ENCODE peak calls at places on chromosomes 7 and 10, in six cellular contexts. V is MM.1S, R is PC-9, Y is PC-3, J is GM23248, I is SK-N-SH. U is an unnamed sample.

GRCh38 chr7:45224832-45225231 is 67.2 kb downstream of the RAMP3 start:
- DNase-seq in V (no peak), R (no peak), Y (no peak), J (peak; percentile 15), I (no peak), U (peak; percentile 61)

GRCh38 chr7:130732980-130733865 is 784 bp downstream of the KLF14 start:
- DNase-seq in V (peak; percentile 53), R (peak; percentile 10), Y (no peak), J (peak; percentile 41), I (peak; percentile 84), U (peak; percentile 68)

GRCh38 chr10:70364772-70365091 is 17.7 kb downstream of the LRRC20 start:
- DNase-seq in V (no peak), R (no peak), Y (no peak), J (no peak), I (no peak), U (no peak)

GRCh38 chr10:59997807-59998525 is 91.6 kb upstream of the CCDC6 start:
- DNase-seq in V (no peak), R (no peak), Y (no peak), J (no peak), I (no peak), U (no peak)

GRCh38 chr7:128858380-128859231 is 4.0 kb upstream of the ATP6V1F start:
- DNase-seq in V (no peak), R (no peak), Y (no peak), J (peak; percentile 38), I (no peak), U (no peak)

GRCh38 chr7:87875151-87876039 is 765 bp downstream of the SLC25A40 start:
- DNase-seq in V (peak; percentile 24), R (no peak), Y (peak; percentile 9), J (peak; percentile 32), I (peak; percentile 86), U (peak; percentile 59)

GRCh38 chr7:96040250-96040772 is 268.0 kb downstream of the DYNC1I1 start:
- DNase-seq in V (no peak), R (no peak), Y (no peak), J (no peak), I (peak; percentile 10), U (no peak)

GRCh38 chr10:113891476-113891875 is 37.0 kb downstream of the NHLRC2 start:
- DNase-seq in V (no peak), R (no peak), Y (no peak), J (no peak), I (no peak), U (peak; percentile 3)

GRCh38 chr7:114988755-114989154 is 66.9 kb downstream of the MDFIC start:
- DNase-seq in V (no peak), R (peak; percentile 61), Y (peak; percentile 76), J (peak; percentile 71), I (no peak), U (no peak)

GRCh38 chr7:129768614-129769399 is 157.3 kb downstream of the NRF1 start:
- DNase-seq in V (no peak), R (no peak), Y (no peak), J (no peak), I (no peak), U (no peak)

GRCh38 chr7:11786186-11786585 is 45.8 kb downstream of the THSD7A start:
- DNase-seq in V (no peak), R (peak; percentile 69), Y (peak; percentile 94), J (no peak), I (no peak), U (peak; percentile 54)

GRCh38 chr7:151132461-151133205 is 34.9 kb downstream of the GBX1 start:
- DNase-seq in V (no peak), R (no peak), Y (no peak), J (no peak), I (no peak), U (no peak)

GRCh38 chr7:31122649-31123058 is 70.5 kb downstream of the ADCYAP1R1 start:
- DNase-seq in V (peak; percentile 45), R (peak; percentile 61), Y (peak; percentile 88), J (peak; percentile 91), I (peak; percentile 74), U (peak; percentile 90)

GRCh38 chr10:63665765-63666164 is 144.6 kb downstream of the REEP3 start:
- DNase-seq in V (no peak), R (no peak), Y (no peak), J (no peak), I (no peak), U (no peak)

GRCh38 chr10:94361161-94361794 is 1.5 kb downstream of the NOC3L start:
- DNase-seq in V (peak; percentile 38), R (no peak), Y (peak; percentile 53), J (peak; percentile 49), I (peak; percentile 9), U (no peak)

GRCh38 chr10:785539-786214 is 96.2 kb upstream of the DIP2C start:
- DNase-seq in V (no peak), R (no peak), Y (no peak), J (no peak), I (peak; percentile 32), U (no peak)

GRCh38 chr7:9204571-9204970 is 771.2 kb downstream of the NXPH1 start:
- DNase-seq in V (no peak), R (no peak), Y (no peak), J (no peak), I (no peak), U (no peak)

GRCh38 chr7:46004965-46005364 is 83.9 kb upstream of the IGFBP3 start:
- DNase-seq in V (peak; percentile 41), R (no peak), Y (no peak), J (no peak), I (no peak), U (no peak)

GRCh38 chr7:151114151-151115090 is 28.1 kb downstream of the AGAP3 start:
- DNase-seq in V (no peak), R (peak; percentile 51), Y (peak; percentile 43), J (peak; percentile 63), I (peak; percentile 75), U (peak; percentile 84)

GRCh38 chr10:50395279-50395678 is 144.0 kb upstream of the ASAH2 start:
- DNase-seq in V (no peak), R (no peak), Y (peak; percentile 99), J (peak; percentile 86), I (no peak), U (no peak)

GRCh38 chr10:29798876-29799690 is 164.3 kb upstream of the SVIL start:
- DNase-seq in V (no peak), R (no peak), Y (no peak), J (peak; percentile 45), I (no peak), U (no peak)

GRCh38 chr10:28906440-28906839 is 229.1 kb downstream of the BAMBI start:
- DNase-seq in V (no peak), R (no peak), Y (peak; percentile 26), J (no peak), I (no peak), U (no peak)

GRCh38 chr7:113801751-113802150 is 117.1 kb downstream of the PPP1R3A start:
- DNase-seq in V (no peak), R (no peak), Y (no peak), J (no peak), I (no peak), U (no peak)

GRCh38 chr7:113799896-113800295 is 118.9 kb downstream of the PPP1R3A start:
- DNase-seq in V (no peak), R (no peak), Y (no peak), J (no peak), I (no peak), U (no peak)

GRCh38 chr7:113806633-113807327 is 112.0 kb downstream of the PPP1R3A start:
- DNase-seq in V (no peak), R (no peak), Y (no peak), J (no peak), I (no peak), U (no peak)

GRCh38 chr7:113805976-113806375 is 112.8 kb downstream of the PPP1R3A start:
- DNase-seq in V (no peak), R (no peak), Y (no peak), J (no peak), I (no peak), U (no peak)

GRCh38 chr7:113804475-113805130 is 114.2 kb downstream of the PPP1R3A start:
- DNase-seq in V (no peak), R (no peak), Y (no peak), J (peak; percentile 22), I (no peak), U (no peak)
- H3K4me1 ChIP-seq in V (no peaks in the 10 kb centered on the region), R (no peaks in the 10 kb centered on the region), Y (no peaks in the 10 kb centered on the region), J (no peaks in the 10 kb centered on the region), I (peaks cover 10% of the 10 kb centered on the region), U (no peaks in the 10 kb centered on the region)

DNA sequence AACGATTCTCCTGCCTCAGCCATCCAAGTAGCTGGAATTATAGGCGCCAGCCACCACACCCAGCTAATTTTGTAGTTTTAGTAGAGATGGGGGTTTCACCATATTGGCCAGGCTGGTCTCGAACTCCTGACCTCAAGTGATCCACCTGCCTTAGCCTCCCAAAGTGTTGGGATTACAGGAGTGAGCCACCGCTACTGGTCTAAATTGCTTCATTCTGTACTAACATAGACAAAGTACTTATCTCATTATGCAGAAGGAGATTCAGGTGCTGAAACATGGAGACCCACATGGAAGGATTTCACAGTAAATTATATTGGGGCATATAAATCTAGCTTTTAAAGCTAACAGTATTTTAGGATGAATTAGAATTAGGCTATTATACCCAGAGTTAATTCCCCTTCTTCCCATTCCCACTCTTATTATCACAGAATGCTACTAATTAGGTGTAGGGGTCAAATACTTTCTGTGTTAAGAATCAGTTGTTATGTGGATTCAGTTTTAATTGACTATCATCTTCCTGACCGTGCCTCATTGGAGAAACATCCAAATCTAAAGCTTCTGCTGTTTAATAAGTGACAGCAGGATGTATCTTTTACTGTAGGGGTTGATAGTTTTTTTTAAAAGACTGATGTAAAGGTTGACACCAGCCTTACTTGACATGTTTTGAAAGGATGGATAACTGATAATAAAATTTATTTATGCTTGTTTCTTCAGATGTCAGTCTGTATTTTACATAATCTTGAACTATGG is 27.2 kb downstream of the ADK start:
- DNase-seq in V (no peak), R (no peak), Y (peak; percentile 46), J (peak; percentile 4), I (no peak), U (no peak)
- H3F3A ChIP-seq in V (peaks cover 20% of the 10 kb centered on the region), R (peaks cover 18% of the 10 kb centered on the region), Y (no peaks in the 10 kb centered on the region), J (peaks cover 41% of the 10 kb centered on the region), I (peaks cover 49% of the 10 kb centered on the region), U (no peaks in the 10 kb centered on the region)

DNA sequence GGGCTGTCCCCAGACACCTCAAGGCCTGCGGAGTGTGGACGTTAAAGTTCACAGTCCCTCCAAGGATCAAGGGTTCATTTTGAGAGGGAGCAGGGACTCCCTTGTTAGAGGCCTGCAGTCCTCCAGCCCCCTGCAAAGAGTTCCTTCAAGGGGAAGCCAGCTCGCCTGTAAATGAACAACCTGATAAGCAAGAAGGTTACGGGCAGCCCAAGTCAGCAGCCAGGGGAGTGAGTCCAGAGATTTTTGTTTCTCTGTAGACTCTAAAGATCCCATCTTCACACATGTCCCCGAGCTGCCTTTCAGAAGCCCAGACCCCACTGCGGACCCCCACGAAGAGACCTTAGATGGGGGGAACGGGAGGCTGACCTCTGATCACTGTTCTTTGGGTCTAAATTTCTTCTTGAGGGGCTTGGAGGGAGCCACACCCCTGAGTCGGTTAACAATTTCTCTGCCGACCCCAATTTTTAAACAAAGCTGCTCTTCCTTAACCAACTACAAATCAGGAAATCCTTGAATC is 128.7 kb downstream of the VIPR2 start:
- DNase-seq in V (no peak), R (no peak), Y (no peak), J (no peak), I (no peak), U (no peak)
- H3K9me2 ChIP-seq in V (no peaks in the 10 kb centered on the region), R (no peaks in the 10 kb centered on the region), Y (no peaks in the 10 kb centered on the region), J (no peaks in the 10 kb centered on the region), I (no peaks in the 10 kb centered on the region), U (no peaks in the 10 kb centered on the region)

DNA sequence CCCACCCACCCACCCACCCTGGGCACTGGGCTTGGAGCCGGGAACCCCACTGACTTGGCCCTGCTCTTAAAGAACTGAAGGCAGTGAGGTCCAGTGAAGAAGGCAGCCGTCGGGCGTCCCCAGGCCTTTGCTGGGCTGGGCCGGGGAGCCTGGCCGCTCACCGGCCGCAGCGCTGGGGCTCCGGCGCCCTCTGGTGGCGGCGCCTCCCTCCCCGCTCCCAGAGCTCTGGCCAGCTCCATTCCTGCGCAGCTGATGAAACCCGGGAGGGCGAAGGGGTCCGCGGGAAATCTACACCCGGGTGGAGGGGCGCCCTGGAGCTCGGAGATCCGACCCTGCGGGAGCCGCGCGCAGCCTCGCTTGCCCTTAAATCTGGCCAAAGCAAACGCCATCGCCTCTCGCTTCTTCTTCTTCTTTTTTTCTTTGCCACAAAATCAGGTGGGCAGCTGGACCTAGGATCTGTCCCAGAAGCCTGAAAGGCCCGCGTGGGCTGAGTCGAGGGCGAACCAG is 1.7 kb upstream of the CXCL12 start:
- DNase-seq in V (peak; percentile 57), R (peak; percentile 42), Y (peak; percentile 73), J (peak; percentile 88), I (peak; percentile 95), U (peak; percentile 86)
- H3K4me1 ChIP-seq in V (no peaks in the 10 kb centered on the region), R (no peaks in the 10 kb centered on the region), Y (no peaks in the 10 kb centered on the region), J (peaks cover 18% of the 10 kb centered on the region), I (no peaks in the 10 kb centered on the region), U (peaks cover 21% of the 10 kb centered on the region)